ENCODE peak calls at places on chromosome 10, in eight cellular contexts. Y is NCI-H1092 treated with DMSO at 0.1 percent for 48 hours; A is neuronal stem cell; T is stimulated activated CD4-positive, alpha-beta T cell treated with anti-CD3 and anti-CD28 coated beads, Interleukin-12 subunit alpha, Interleukin-12 subunit beta, amount 100 ng/mL, for 4 hours; B is activated CD8-positive, alpha-beta memory T cell treated with anti-CD3 and anti-CD28 coated beads for 4 hours; Z is GF-D8; V is NB4; K is ovary. H is an unnamed sample.

GRCh38 chr10:88293651-88294230 is 289.4 kb downstream of the RNLS start:
- DNase-seq in Y (no peak), A (no peak), T (no peak), B (no peak), Z (no peak), V (no peak), K (no peak), H (no peak)

GRCh38 chr10:130921461-130921860 is 390.1 kb downstream of the TCERG1L start:
- DNase-seq in Y (no peak), A (no peak), T (no peak), B (no peak), Z (no peak), V (no peak), K (no peak), H (no peak)

GRCh38 chr10:98303569-98303968 is 35.6 kb upstream of the LOXL4 start:
- DNase-seq in Y (no peak), A (no peak), T (no peak), B (no peak), Z (no peak), V (no peak), K (no peak), H (no peak)

GRCh38 chr10:71838264-71839211 is 12.5 kb downstream of the PSAP start:
- DNase-seq in Y (no peak), A (no peak), T (no peak), B (no peak), Z (no peak), V (no peak), K (no peak), H (no peak)

GRCh38 chr10:84541289-84541637 is 212.9 kb downstream of the CCSER2 start:
- DNase-seq in Y (no peak), A (no peak), T (no peak), B (no peak), Z (no peak), V (no peak), K (no peak), H (no peak)

GRCh38 chr10:106795619-106796018 is 368.9 kb downstream of the SORCS1 start:
- DNase-seq in Y (no peak), A (peak; percentile 37), T (no peak), B (no peak), Z (no peak), V (peak; percentile 54), K (peak; percentile 36), H (no peak)

GRCh38 chr10:73806176-73806950 is 5.0 kb downstream of the NDST2 start:
- DNase-seq in Y (no peak), A (no peak), T (no peak), B (no peak), Z (no peak), V (no peak), K (no peak), H (no peak)

GRCh38 chr10:112446055-112446854 is 459 bp downstream of the ZDHHC6 start:
- DNase-seq in Y (no peak), A (no peak), T (no peak), B (no peak), Z (no peak), V (peak; percentile 59), K (no peak), H (no peak)

GRCh38 chr10:11685787-11686218 is 56.4 kb upstream of the ECHDC3 start:
- DNase-seq in Y (peak; percentile 20), A (no peak), T (no peak), B (no peak), Z (peak; percentile 54), V (peak; percentile 73), K (peak; percentile 86), H (no peak)

GRCh38 chr10:123855013-123855684 is 36.5 kb downstream of the CPXM2 start:
- DNase-seq in Y (no peak), A (no peak), T (no peak), B (no peak), Z (no peak), V (no peak), K (no peak), H (no peak)

GRCh38 chr10:130461631-130462030 is 325.4 kb downstream of the GLRX3 start:
- DNase-seq in Y (no peak), A (no peak), T (no peak), B (no peak), Z (no peak), V (no peak), K (no peak), H (no peak)